ENCODE peak calls at places on chromosome 6, in nine cellular contexts. G, Y, X, R, P, U, Z, C and J are unnamed samples.

GRCh38 chr6:11585426-11586016 is 48.0 kb downstream of the TMEM170B start:
- DNase-seq in G (no peak), Y (no peak), X (no peak), R (no peak), P (peak), U (peak), Z (peak), C (no peak), J (peak)

GRCh38 chr6:136551103-136551502 is 881 bp upstream of the MAP7 start:
- DNase-seq in G (no peak), Y (no peak), X (no peak), R (peak), P (no peak), U (peak), Z (no peak), C (no peak), J (no peak)

GRCh38 chr6:169288591-169288990 is 34.9 kb upstream of the THBS2 start:
- DNase-seq in G (no peak), Y (peak), X (no peak), R (no peak), P (no peak), U (no peak), Z (no peak), C (no peak), J (no peak)

GRCh38 chr6:142728910-142729481 is 216.0 kb downstream of the HIVEP2 start:
- DNase-seq in G (no peak), Y (peak), X (no peak), R (no peak), P (no peak), U (peak), Z (no peak), C (no peak), J (no peak)

GRCh38 chr6:81750660-81751387 is 1.7 kb downstream of the TENT5A start:
- DNase-seq in G (no peak), Y (no peak), X (no peak), R (no peak), P (no peak), U (peak), Z (no peak), C (no peak), J (peak)

GRCh38 chr6:21241231-21242130 is 352.1 kb upstream of the SOX4 start:
- DNase-seq in G (no peak), Y (no peak), X (no peak), R (no peak), P (no peak), U (no peak), Z (no peak), C (no peak), J (no peak)

GRCh38 chr6:133362813-133363212 is 121.7 kb downstream of the EYA4 start:
- DNase-seq in G (no peak), Y (no peak), X (no peak), R (peak), P (no peak), U (no peak), Z (no peak), C (no peak), J (no peak)

GRCh38 chr6:26743157-26743821 is 83.7 kb upstream of the ZNF322 start:
- DNase-seq in G (no peak), Y (peak), X (no peak), R (no peak), P (no peak), U (no peak), Z (no peak), C (no peak), J (peak)

GRCh38 chr6:109008537-109008950 is 86.1 kb downstream of the SESN1 start:
- DNase-seq in G (no peak), Y (no peak), X (no peak), R (no peak), P (peak), U (peak), Z (no peak), C (no peak), J (no peak)

GRCh38 chr6:88499845-88500699 is 333.9 kb upstream of the CNR1 start:
- DNase-seq in G (no peak), Y (no peak), X (no peak), R (no peak), P (no peak), U (no peak), Z (no peak), C (no peak), J (no peak)

GRCh38 chr6:128482642-128483041 is 37.8 kb downstream of the PTPRK start:
- DNase-seq in G (no peak), Y (no peak), X (no peak), R (no peak), P (no peak), U (no peak), Z (peak), C (no peak), J (no peak)

GRCh38 chr6:1746919-1747460 is 137.3 kb downstream of the FOXC1 start:
- DNase-seq in G (no peak), Y (no peak), X (no peak), R (no peak), P (no peak), U (no peak), Z (no peak), C (no peak), J (no peak)

GRCh38 chr6:127120109-127120786 is 1.8 kb downstream of the RSPO3 start:
- DNase-seq in G (no peak), Y (no peak), X (no peak), R (no peak), P (no peak), U (no peak), Z (no peak), C (no peak), J (no peak)

GRCh38 chr6:68635706-68636513 is 828 bp downstream of the ADGRB3 start:
- DNase-seq in G (no peak), Y (peak), X (no peak), R (no peak), P (no peak), U (no peak), Z (no peak), C (no peak), J (peak)

GRCh38 chr6:111980168-111980567 is 73.7 kb upstream of the CCN6 start:
- DNase-seq in G (no peak), Y (peak), X (no peak), R (no peak), P (no peak), U (no peak), Z (no peak), C (no peak), J (no peak)

GRCh38 chr6:158861686-158862381 is 42.7 kb upstream of the EZR start:
- DNase-seq in G (no peak), Y (no peak), X (no peak), R (peak), P (no peak), U (peak), Z (peak), C (no peak), J (no peak)

GRCh38 chr6:4510317-4510716 is 265.9 kb upstream of the CDYL start:
- DNase-seq in G (no peak), Y (no peak), X (no peak), R (no peak), P (no peak), U (no peak), Z (no peak), C (no peak), J (no peak)

GRCh38 chr6:144278659-144279314 is 6.3 kb upstream of the UTRN start:
- DNase-seq in G (no peak), Y (no peak), X (no peak), R (no peak), P (no peak), U (peak), Z (no peak), C (no peak), J (no peak)